ENCODE peak calls at places on chromosomes 11 and 22, in five cellular contexts. U, Z, W, Y and R are unnamed samples.

GRCh38 chr11:67015048-67015447 is 7.9 kb upstream of the SYT12 start:
- DNase-seq in Z (no peak), Y (no peak), W (no peak), U (no peak), R (no peak)

GRCh38 chr11:125063429-125064043 is 431 bp downstream of the SLC37A2 start:
- DNase-seq in U (no peak), Z (no peak), W (no peak), Y (no peak), R (no peak)

GRCh38 chr11:70019576-70020011 is 58.5 kb upstream of the ANO1 start:
- DNase-seq in Z (peak), W (no peak), U (no peak), Y (no peak), R (no peak)

GRCh38 chr11:111310088-111310487 is 11.7 kb downstream of the POU2AF3 start:
- DNase-seq in Y (no peak), W (no peak), U (no peak), Z (no peak), R (no peak)

GRCh38 chr11:92826597-92826996 is 142.9 kb upstream of the MTNR1B start:
- DNase-seq in W (no peak), U (no peak), Y (no peak), Z (no peak), R (no peak)

GRCh38 chr11:47394050-47394321 is 14.4 kb upstream of the SLC39A13 start:
- DNase-seq in Z (no peak), W (no peak), Y (no peak), U (no peak), R (no peak)

GRCh38 chr22:39618996-39619530 is 48.5 kb downstream of the CACNA1I start:
- DNase-seq in Y (no peak), U (no peak), Z (no peak), W (no peak), R (no peak)

GRCh38 chr11:73203322-73203721 is 14.8 kb upstream of the P2RY2 start:
- DNase-seq in U (no peak), Y (no peak), W (no peak), Z (no peak), R (no peak)

GRCh38 chr22:29043906-29044575 is 17.6 kb downstream of the C22orf31 start:
- DNase-seq in Z (peak), W (no peak), Y (no peak), U (no peak), R (no peak)

GRCh38 chr11:69205929-69206612 is 50.3 kb downstream of the SMIM38 start:
- DNase-seq in Y (peak), Z (no peak), W (no peak), U (no peak), R (no peak)